ENCODE peak calls at places on chromosome X, in six cellular contexts. X is SK-N-SH, S is H1, G is neural progenitor cell, W is fibroblast of lung, Y is NT2/D1. D is an unnamed sample. For H3K4me1 and H3K27me3, the result is how much of the 10 kb centered on the place peaks cover.

GRCh38 chrX:106606583-106606982 is 5.2 kb upstream of the RADX start:
- DNase-seq in X (no peak), S (no peak), G (no peak), W (no peak), Y (no peak), D (no peak)

GRCh38 chrX:68634649-68635227 is 12.7 kb upstream of the STARD8 start:
- DNase-seq in X (no peak), S (no peak), G (no peak), W (no peak), Y (no peak), D (no peak)

GRCh38 chrX:29617276-29617675 is 598.1 kb upstream of the MAGEB2 start:
- DNase-seq in X (no peak), S (no peak), G (no peak), W (peak), Y (no peak), D (no peak)

GRCh38 chrX:1686642-1687041 is 71.8 kb downstream of the ASMT start:
- DNase-seq in X (no peak), S (no peak), G (no peak), W (peak), Y (no peak), D (no peak)

GRCh38 chrX:153414838-153415552 is 3.7 kb downstream of the ZFP92 start:
- DNase-seq in X (no peak), S (no peak), G (no peak), W (no peak), Y (no peak), D (no peak)

GRCh38 chrX:5916945-5917344 is 311.7 kb downstream of the NLGN4X start:
- DNase-seq in X (no peak), S (no peak), G (no peak), W (no peak), Y (no peak), D (no peak)

GRCh38 chrX:23451266-23451665 is 116.6 kb downstream of the PTCHD1 start:
- DNase-seq in X (no peak), S (no peak), G (no peak), W (no peak), Y (no peak), D (no peak)

GRCh38 chrX:140503714-140504351 is 1.0 kb downstream of the SOX3 start:
- DNase-seq in X (peak), S (no peak), G (peak), W (peak), Y (no peak), D (no peak)

GRCh38 chrX:111869639-111870034 is 6.3 kb upstream of the TRPC5OS start:
- DNase-seq in X (peak), S (peak), G (peak), W (peak), Y (peak), D (peak)

GRCh38 chrX:15416133-15416993 is 32.1 kb upstream of the VEGFD start:
- DNase-seq in X (no peak), S (no peak), G (no peak), W (peak), Y (no peak), D (no peak)

GRCh38 chrX:97751735-97752134 is 868.0 kb downstream of the RPA4 start:
- DNase-seq in X (no peak), S (no peak), G (no peak), W (no peak), Y (no peak), D (no peak)

GRCh38 chrX:129649268-129650182 is 5.2 kb downstream of the APLN start:
- DNase-seq in X (peak), S (no peak), G (no peak), W (peak), Y (no peak), D (no peak)

GRCh38 chrX:148282504-148282903 is 217.9 kb upstream of the AFF2 start:
- DNase-seq in X (no peak), S (no peak), G (no peak), W (no peak), Y (no peak), D (no peak)
- H3K4me1 ChIP-seq in X (under half), S (under half), G (under half), W (under half), Y (under half), D (under half)

DNA sequence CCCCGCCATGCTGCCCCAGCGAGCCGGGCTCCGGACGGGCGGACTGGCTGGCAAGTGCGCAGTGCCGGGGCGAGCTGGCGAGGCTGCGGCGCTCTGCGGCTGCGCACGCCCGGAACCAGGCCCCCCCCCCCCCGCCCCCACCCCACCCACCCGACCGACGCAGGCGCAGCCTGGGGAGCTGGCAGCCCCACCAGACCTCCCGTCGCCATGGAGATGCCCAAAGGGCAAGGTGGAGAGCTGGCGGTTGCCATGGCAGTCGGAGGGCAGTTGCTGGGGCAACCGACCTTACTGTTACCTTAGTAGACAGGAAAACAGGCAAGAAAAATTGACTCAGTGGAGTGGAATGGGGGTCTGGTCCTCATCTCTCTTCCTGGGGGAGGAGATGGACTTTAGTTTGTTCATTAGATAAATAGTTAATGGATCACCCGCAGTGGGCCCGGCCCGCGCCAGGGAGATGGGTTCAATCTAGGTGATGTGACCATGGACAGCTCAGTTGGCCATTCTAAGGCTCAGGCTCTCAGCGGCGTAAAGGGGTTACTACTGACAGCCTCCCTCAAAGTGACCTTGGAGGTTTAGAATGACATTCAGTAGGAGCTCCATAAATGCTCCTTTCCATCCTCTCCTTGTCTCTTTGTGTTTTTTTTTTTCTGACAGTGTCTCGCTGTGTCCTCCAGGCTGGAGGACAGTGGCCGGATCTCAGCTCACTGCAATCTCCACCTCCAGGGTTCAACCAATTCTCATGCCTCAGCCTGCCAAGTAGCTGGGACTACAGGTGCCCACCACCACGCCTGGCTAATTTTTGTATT is at the start of gene PCSK1N:
- DNase-seq in X (peak), S (no peak), G (peak), W (peak), Y (no peak), D (no peak)
- H3K27me3 ChIP-seq in X (under half), S (half or more), G (half or more), W (under half), Y (half or more), D (under half)

DNA sequence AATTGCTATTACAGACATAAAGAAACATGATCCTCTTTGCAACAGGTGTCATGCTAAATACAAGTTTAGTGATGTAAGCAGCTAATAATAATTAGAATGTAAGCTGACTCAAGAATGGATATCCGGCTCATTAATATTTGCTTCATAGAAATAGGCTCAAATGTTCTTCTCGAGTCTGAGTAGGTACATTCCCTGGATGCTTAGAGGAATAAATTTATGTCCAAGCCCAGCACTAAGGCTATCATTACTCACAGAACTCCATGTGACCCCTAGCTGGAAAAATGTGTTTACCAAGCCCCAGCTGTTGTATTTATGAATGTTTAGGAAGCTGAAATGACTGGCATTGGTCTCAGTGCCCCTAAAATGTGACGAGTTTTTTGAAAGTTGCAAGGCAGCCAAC is 87.6 kb upstream of the TSPAN7 start:
- DNase-seq in X (no peak), S (no peak), G (no peak), W (no peak), Y (no peak), D (no peak)
- H3K9ac ChIP-seq in X (no peak), S (no peak), G (no peak), W (no peak), Y (no peak), D (no peak)

GRCh38 chrX:118420462-118420861 is 74.6 kb downstream of the WDR44 start:
- DNase-seq in X (no peak), S (no peak), G (no peak), W (peak), Y (no peak), D (no peak)
- H3K4me1 ChIP-seq in X (under half), S (under half), G (under half), W (under half), Y (under half), D (under half)

DNA sequence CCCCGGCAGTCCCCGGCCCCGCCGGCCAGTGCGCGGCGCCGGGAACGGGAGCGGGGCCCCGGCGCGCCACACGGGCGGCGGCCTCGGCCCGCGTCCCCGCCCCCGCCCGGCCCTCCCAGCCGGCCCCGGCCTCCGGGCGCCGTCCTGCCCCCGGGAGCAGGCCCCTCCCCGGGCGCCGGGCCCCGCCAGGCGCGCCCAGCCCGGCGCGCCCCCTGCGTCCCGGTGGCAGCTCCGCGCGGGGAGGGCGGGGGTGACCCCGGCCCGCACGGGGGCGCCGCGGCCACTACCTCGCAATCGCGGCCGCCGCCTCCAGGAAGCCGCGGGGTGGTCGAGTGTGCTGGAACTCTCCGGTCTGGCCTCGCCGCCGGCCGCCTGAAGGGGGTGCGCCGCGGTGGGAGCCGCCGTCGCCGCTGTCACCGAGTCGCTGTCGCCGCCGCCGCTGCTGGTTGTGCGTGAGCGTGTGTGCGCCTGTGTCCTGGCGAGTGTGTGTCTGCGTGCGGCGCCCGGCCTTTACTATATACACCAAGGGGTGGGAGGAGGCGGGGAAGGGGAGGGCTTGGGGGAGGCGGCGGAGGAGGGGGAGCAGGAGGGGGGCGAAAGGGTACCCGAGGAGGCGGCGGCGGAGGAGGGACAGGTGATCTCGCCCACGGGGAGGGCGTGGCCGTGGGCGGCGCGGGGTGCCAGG is at the start of gene RAI2:
- DNase-seq in X (peak), S (no peak), G (peak), W (no peak), Y (no peak), D (no peak)
- H3K27me3 ChIP-seq in X (under half), S (under half), G (half or more), W (under half), Y (half or more), D (under half)

DNA sequence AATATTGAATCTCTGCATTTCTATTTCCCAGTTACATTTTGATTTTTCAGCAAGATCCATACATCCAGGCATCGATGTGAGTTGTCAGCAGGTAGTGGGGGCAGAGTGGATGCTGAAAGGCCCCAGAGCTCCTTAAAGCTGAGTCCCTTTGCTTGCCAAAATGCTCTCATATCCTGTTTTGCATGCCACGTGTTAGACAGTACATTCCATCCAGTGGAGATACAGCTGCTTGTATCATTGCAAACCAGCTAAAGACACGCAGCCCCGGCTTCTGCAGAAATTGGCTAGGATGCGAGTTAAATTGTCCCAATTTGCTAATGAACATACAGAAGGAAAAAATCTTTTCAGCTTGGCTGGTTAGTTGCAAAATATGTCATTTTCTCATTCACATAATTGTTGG is 179.6 kb upstream of the MXRA5 start:
- DNase-seq in X (no peak), S (no peak), G (no peak), W (peak), Y (no peak), D (no peak)
- H3K9ac ChIP-seq in X (peak), S (no peak), G (no peak), W (no peak), Y (no peak), D (no peak)

DNA sequence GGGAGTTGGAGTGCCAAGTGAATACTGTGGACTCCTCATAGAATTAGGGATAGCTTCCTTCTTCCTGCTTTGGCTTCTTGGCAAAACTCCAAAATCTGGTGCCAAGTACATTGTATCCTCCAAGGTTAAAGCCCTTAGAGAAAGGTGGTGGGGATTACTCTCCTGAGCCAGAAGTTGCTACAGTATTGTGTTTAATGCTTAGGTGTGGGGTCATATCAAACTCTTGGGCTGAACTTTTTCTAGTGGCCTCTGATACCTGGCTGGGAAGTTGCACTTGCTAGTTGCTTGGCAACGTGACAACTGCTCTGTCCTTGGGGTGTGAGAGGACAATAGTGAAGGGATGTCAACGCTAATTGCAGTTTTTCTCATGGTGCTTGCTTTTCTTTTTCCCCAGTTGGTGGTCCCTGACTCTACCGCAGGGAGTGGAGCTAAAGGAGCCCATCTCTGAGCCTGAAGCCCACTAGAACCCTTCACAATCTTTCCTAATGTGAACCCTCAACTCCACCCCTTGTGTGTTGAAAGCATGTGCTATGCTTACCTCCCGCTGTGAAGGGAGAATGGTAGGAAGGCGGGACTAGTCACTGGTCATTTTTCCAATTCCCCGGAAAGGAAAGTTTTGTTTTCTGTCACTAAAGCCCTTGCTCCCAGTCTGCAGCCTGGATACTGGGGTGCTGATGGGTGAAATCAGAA is 35.5 kb downstream of the DLG3 start:
- DNase-seq in X (no peak), S (no peak), G (peak), W (no peak), Y (no peak), D (peak)
- H3K4me1 ChIP-seq in X (under half), S (under half), G (half or more), W (under half), Y (under half), D (under half)

GRCh38 chrX:374566-374965 is 12.1 kb downstream of the PPP2R3B start:
- DNase-seq in X (peak), S (no peak), G (no peak), W (no peak), Y (no peak), D (no peak)
- H3K27me3 ChIP-seq in X (under half), S (under half), G (under half), W (under half), Y (under half), D (under half)